ENCODE peak calls at places on chromosomes 3 and 15, in four cellular contexts. S is right cardiac atrium, Y is right atrium auricular region, J is stomach. T is an unnamed sample. For H3K27me3, the result is how much of the 10 kb centered on the place peaks cover.

GRCh38 chr3:29525254-29525881 is 244.5 kb downstream of the RBMS3 start:
- DNase-seq in J (peak), Y (peak), S (peak), T (peak)

GRCh38 chr3:128415110-128415772 is 51.4 kb downstream of the DNAJB8 start:
- DNase-seq in J (no peak), Y (no peak), S (peak), T (no peak)

GRCh38 chr3:116135462-116135861 is 309.8 kb downstream of the LSAMP start:
- DNase-seq in J (no peak), S (peak), Y (peak), T (peak)

GRCh38 chr15:34122771-34123183 is 20.9 kb downstream of the PGBD4 start:
- DNase-seq in S (no peak), J (no peak), Y (no peak), T (no peak)

GRCh38 chr15:96053039-96054021 is 277.2 kb upstream of the NR2F2 start:
- DNase-seq in Y (no peak), S (peak), J (peak), T (peak)

GRCh38 chr3:138653567-138653966 is 45.0 kb downstream of the FAIM start:
- DNase-seq in S (no peak), Y (no peak), J (no peak), T (peak)

GRCh38 chr3:142976621-142977398 is 13.3 kb upstream of the PAQR9 start:
- DNase-seq in Y (peak), J (peak), S (peak), T (peak)

GRCh38 chr3:141955163-141955562 is 78.7 kb downstream of the ATP1B3 start:
- DNase-seq in S (no peak), Y (no peak), J (no peak), T (no peak)

GRCh38 chr3:195692781-195693427 is 27.9 kb upstream of the MUC20 start:
- DNase-seq in J (no peak), S (no peak), Y (no peak), T (no peak)

GRCh38 chr3:7546219-7546618 is 685.3 kb downstream of the GRM7 start:
- DNase-seq in J (peak), S (no peak), Y (no peak), T (no peak)

GRCh38 chr15:91857772-91858171 is 4.3 kb downstream of the SLCO3A1 start:
- DNase-seq in S (no peak), Y (no peak), J (no peak), T (no peak)

GRCh38 chr15:40756938-40757337 is 1.9 kb upstream of the RMDN3 start:
- DNase-seq in Y (no peak), S (no peak), J (no peak), T (no peak)

GRCh38 chr3:118974356-118975097 is 60.1 kb downstream of the IGSF11 start:
- DNase-seq in J (no peak), Y (no peak), S (no peak), T (no peak)

GRCh38 chr3:66495633-66496032 is 5.2 kb downstream of the LRIG1 start:
- DNase-seq in J (no peak), S (no peak), Y (no peak), T (no peak)

GRCh38 chr15:49154799-49155109 is 645 bp downstream of the COPS2 start:
- DNase-seq in S (no peak), J (no peak), Y (no peak), T (no peak)

GRCh38 chr3:110568246-110568645 is 503.4 kb upstream of the NECTIN3 start:
- DNase-seq in S (no peak), J (no peak), Y (no peak), T (no peak)

GRCh38 chr15:65101418-65101890 is 13.5 kb downstream of the UBAP1L start:
- DNase-seq in J (peak), S (peak), Y (peak), T (peak)

DNA sequence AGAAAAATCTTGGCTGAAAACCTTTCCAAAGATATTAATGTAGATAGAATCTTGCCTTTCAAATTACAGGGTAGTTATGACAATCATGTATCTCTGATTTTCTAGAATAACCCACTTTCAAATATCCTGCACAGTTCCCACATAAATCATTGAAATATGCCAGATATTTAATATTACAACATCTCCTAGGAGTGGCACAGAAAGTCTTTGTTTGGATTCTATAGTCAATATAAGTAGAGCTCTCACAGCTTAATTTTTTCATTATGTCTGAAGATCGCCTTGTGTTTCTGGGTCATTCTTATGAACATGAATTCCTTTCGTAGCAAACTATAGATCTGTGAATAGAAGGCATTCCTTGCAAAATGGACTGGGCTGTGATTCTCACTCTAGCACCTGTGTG is 5.0 kb downstream of the RARB start:
- DNase-seq in J (no peak), S (no peak), Y (no peak), T (no peak)
- H3K4me3 ChIP-seq in J (no peak), S (peak), Y (no peak), T (no peak)

GRCh38 chr15:70210538-70210937 is 112.8 kb upstream of the TLE3 start:
- DNase-seq in Y (no peak), J (no peak), S (no peak), T (no peak)
- H3K27me3 ChIP-seq in Y (under half), J (under half), S (under half), T (under half)

GRCh38 chr15:77499087-77499765 is 78.5 kb downstream of the HMG20A start:
- DNase-seq in S (no peak), J (no peak), Y (no peak), T (no peak)

GRCh38 chr15:77497942-77498361 is 77.3 kb downstream of the HMG20A start:
- DNase-seq in Y (no peak), S (peak), J (no peak), T (peak)

GRCh38 chr15:77495806-77496589 is 75.3 kb downstream of the HMG20A start:
- DNase-seq in Y (no peak), S (no peak), J (no peak), T (no peak)

GRCh38 chr15:77497108-77497737 is 76.5 kb downstream of the HMG20A start:
- DNase-seq in J (peak), S (peak), Y (no peak), T (peak)

GRCh38 chr15:77496710-77497107 is 76.0 kb downstream of the HMG20A start:
- DNase-seq in S (peak), Y (peak), J (peak), T (peak)
- H3K4me3 ChIP-seq in S (peak), Y (peak), J (peak), T (no peak)

DNA sequence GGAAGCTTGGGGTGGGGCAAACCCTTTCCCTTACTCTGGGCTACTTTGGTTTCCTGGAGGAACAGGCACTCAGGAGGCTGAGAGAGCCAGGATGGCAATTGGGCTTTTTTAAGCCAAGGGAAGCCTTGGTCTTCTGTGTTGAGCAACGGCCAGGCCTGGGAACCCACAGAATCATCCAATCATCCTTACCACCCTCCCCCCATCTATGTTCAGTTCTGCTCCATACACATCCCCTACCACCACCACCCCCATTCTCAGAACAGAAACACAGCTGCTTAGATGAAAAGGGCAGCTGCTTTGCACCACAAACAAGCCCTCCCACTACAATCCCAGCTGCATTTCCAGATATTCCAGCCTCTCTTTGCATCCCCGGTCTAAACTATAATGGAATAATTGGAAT is 21.0 kb downstream of the SEMA5B start:
- DNase-seq in J (no peak), Y (no peak), S (no peak), T (no peak)
- H3K27me3 ChIP-seq in J (under half), Y (under half), S (under half), T (under half)

GRCh38 chr3:169811606-169812123 is 1.0 kb upstream of the LRRIQ4 start:
- DNase-seq in S (no peak), J (no peak), Y (no peak), T (no peak)
- H3K4me3 ChIP-seq in S (peak), J (peak), Y (peak), T (peak)

DNA sequence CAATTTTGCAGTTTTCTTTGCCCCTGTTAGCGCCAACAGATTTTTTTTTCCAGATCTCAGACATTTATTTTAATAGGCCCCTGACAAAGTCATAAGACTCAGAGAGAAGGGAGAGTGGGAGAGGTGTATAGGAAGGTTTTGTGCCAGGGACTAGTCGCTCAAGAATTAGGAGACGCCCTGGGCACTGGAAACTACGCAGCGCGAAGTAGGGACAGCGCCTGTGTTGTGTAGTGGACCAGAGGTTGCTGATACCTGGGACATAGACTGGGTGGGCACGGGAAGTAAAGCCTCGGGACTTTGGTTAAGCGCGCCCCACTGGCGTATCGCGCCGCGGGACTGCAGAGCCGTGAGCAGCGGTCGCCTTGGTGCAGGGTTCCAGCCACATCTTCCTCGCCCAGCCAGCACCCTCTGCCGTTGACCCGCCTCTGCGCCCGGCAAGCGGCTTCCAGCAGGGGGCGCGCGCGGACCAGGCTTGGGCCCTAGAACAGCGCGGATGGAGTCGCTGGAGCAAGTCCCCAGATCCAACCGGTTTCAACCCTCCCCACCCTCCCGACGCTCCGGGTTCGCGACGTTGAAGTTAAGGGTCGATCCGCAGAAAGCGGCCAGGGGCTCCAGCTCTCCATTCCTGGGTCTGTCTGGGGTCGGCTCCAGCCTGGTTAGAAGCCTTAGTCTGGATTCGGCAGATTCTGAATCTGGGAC is 3.0 kb upstream of the ISLR2 start:
- DNase-seq in Y (peak), J (peak), S (peak), T (peak)
- H3K27me3 ChIP-seq in Y (under half), J (half or more), S (under half), T (under half)

DNA sequence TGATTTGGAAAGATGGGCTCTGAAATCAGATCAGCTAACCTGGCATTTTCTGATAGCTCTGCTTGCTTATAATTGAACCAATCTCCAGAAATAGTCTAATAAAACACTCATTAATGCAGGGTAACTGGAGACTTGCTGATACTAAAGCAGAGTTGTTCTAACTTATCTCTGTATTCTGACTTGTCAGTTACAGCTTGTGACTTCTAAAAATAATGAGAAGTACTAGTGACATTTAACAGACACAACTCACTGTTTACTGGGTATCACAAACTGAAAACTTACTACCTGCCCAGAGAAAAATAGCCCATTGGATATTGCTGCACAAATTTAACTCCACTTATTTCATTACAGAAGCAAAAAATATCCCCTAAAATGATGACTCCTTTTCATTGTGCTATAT is 24.0 kb upstream of the TRPM7 start:
- DNase-seq in Y (no peak), S (no peak), J (no peak), T (no peak)
- H3K4me3 ChIP-seq in Y (no peak), S (no peak), J (no peak), T (no peak)

DNA sequence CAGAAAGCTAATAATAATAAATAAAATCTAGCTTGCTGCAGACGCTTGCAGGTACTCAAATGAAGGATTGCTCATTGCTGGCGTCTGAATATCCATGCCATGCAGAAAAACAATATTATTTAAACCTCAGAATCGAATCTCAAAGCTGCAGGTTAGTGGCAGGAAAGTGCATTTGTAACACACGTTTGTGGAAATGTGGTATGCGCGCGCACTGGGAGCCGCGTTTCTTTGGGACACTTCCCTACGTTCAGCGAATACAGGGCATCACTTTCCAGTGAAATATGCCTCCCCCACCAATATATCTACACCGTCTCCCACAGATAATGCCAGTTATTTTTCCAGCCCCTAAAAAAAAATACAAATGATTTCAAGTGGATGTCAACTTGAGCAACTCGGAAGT is 37.1 kb downstream of the ZIC4 start:
- DNase-seq in J (no peak), S (no peak), Y (no peak), T (no peak)
- H3K27me3 ChIP-seq in J (half or more), S (under half), Y (under half), T (under half)